ENCODE peak calls at places on chromosomes 16 and 17, in four cellular contexts. A is tibial artery, B is adrenal gland, Z is PC-3. Y is an unnamed sample. For H3K4me1, the result is how much of the 10 kb centered on the place peaks cover.

GRCh38 chr17:81261582-81262336 is 22.6 kb downstream of the NDUFAF8 start:
- DNase-seq in A (no peak), Z (no peak), B (no peak), Y (no peak)

GRCh38 chr16:87470332-87470731 is 22.5 kb downstream of the ZCCHC14 start:
- DNase-seq in A (no peak), B (no peak), Z (no peak), Y (no peak)

GRCh38 chr16:81514041-81514559 is 69.5 kb downstream of the CMIP start:
- DNase-seq in B (no peak), A (peak), Z (no peak), Y (no peak)

GRCh38 chr16:25691519-25692091 is at the start of gene HS3ST4:
- DNase-seq in Z (no peak), A (no peak), B (no peak), Y (peak)

GRCh38 chr17:2058521-2059124 is 3.7 kb downstream of the HIC1 start:
- DNase-seq in A (no peak), B (peak), Z (no peak), Y (peak)

GRCh38 chr16:64459821-64460220 is 662.0 kb downstream of the CDH11 start:
- DNase-seq in A (no peak), Z (no peak), B (peak), Y (peak)

GRCh38 chr16:48158296-48158695 is 2.5 kb upstream of the ABCC12 start:
- DNase-seq in Z (peak), B (no peak), A (no peak), Y (no peak)

GRCh38 chr16:4702466-4702808 is 9.1 kb downstream of the NUDT16L1 start:
- DNase-seq in B (no peak), Z (no peak), A (no peak), Y (no peak)

GRCh38 chr17:77451894-77452852 is 311.4 kb downstream of the SEC14L1 start:
- DNase-seq in Z (no peak), B (peak), A (peak), Y (peak)

GRCh38 chr17:82892869-82893565 is 53.2 kb upstream of the ZNF750 start:
- DNase-seq in B (no peak), A (no peak), Z (no peak), Y (no peak)

GRCh38 chr16:65426484-65426883 is 304.6 kb upstream of the CDH11 start:
- DNase-seq in A (no peak), Z (no peak), B (no peak), Y (no peak)

GRCh38 chr17:22090263-22090935 is 398.1 kb downstream of the KCNJ18 start:
- DNase-seq in A (no peak), Z (no peak), B (no peak), Y (no peak)

GRCh38 chr16:17847234-17847795 is 376.6 kb upstream of the XYLT1 start:
- DNase-seq in Z (no peak), A (no peak), B (no peak), Y (no peak)

GRCh38 chr17:39939588-39940419 is 12.3 kb downstream of the LRRC3C start:
- DNase-seq in B (no peak), A (no peak), Z (peak), Y (no peak)

GRCh38 chr16:78444-79145 is 570 bp downstream of the MPG start:
- DNase-seq in B (peak), A (peak), Z (peak), Y (peak)

GRCh38 chr16:69408451-69408850 is 16.0 kb upstream of the CYB5B start:
- DNase-seq in A (no peak), Z (no peak), B (no peak), Y (no peak)

GRCh38 chr17:76566988-76567431 is 18.6 kb downstream of the ST6GALNAC2 start:
- DNase-seq in B (no peak), A (no peak), Z (no peak), Y (no peak)

GRCh38 chr16:66364117-66364958 is 2.2 kb upstream of the CDH5 start:
- DNase-seq in B (peak), A (peak), Z (peak), Y (peak)

GRCh38 chr17:47324224-47325020 is 667 bp downstream of the EFCAB13 start:
- DNase-seq in B (peak), Z (peak), A (peak), Y (peak)

GRCh38 chr17:1989135-1989534 is 36.0 kb downstream of the RTN4RL1 start:
- DNase-seq in B (peak), Z (peak), A (peak), Y (no peak)

GRCh38 chr16:10941127-10941933 is 938 bp downstream of the DEXI start:
- DNase-seq in B (no peak), Z (peak), A (no peak), Y (no peak)

GRCh38 chr17:65099941-65100315 is 37.2 kb upstream of the RGS9 start:
- DNase-seq in A (no peak), Z (peak), B (peak), Y (peak)

GRCh38 chr17:30372755-30373154 is 6.0 kb upstream of the CPD start:
- DNase-seq in B (no peak), Z (peak), A (no peak), Y (no peak)

GRCh38 chr17:29155235-29155965 is 24.8 kb downstream of the MYO18A start:
- DNase-seq in Z (peak), A (no peak), B (peak), Y (peak)

GRCh38 chr16:81583893-81584705 is 139.5 kb downstream of the CMIP start:
- DNase-seq in Z (peak), A (no peak), B (peak), Y (peak)

GRCh38 chr16:50260206-50261159 is 5.9 kb upstream of the ADCY7 start:
- DNase-seq in B (no peak), Z (no peak), A (peak), Y (no peak)

GRCh38 chr17:75561927-75562603 is 25.5 kb upstream of the MYO15B start:
- DNase-seq in Z (peak), A (no peak), B (peak), Y (no peak)

GRCh38 chr17:44197107-44197506 is 2.6 kb downstream of the ATXN7L3 start:
- DNase-seq in Z (no peak), B (no peak), A (no peak), Y (no peak)

GRCh38 chr17:46788796-46789195 is 29.7 kb downstream of the WNT3 start:
- DNase-seq in B (no peak), A (no peak), Z (no peak), Y (no peak)

GRCh38 chr16:85235988-85236831 is 123.9 kb upstream of the CIBAR2 start:
- DNase-seq in A (peak), Z (no peak), B (peak), Y (no peak)

GRCh38 chr17:17859909-17860760 is 23.3 kb upstream of the SREBF1 start:
- DNase-seq in A (peak), B (peak), Z (peak), Y (peak)

GRCh38 chr17:17856386-17856785 is 19.6 kb upstream of the SREBF1 start:
- DNase-seq in B (no peak), A (no peak), Z (no peak), Y (no peak)

GRCh38 chr17:17855334-17855725 is 18.5 kb upstream of the SREBF1 start:
- DNase-seq in Z (no peak), A (no peak), B (no peak), Y (no peak)

GRCh38 chr17:17855976-17856375 is 19.2 kb upstream of the SREBF1 start:
- DNase-seq in Z (no peak), A (peak), B (peak), Y (no peak)

DNA sequence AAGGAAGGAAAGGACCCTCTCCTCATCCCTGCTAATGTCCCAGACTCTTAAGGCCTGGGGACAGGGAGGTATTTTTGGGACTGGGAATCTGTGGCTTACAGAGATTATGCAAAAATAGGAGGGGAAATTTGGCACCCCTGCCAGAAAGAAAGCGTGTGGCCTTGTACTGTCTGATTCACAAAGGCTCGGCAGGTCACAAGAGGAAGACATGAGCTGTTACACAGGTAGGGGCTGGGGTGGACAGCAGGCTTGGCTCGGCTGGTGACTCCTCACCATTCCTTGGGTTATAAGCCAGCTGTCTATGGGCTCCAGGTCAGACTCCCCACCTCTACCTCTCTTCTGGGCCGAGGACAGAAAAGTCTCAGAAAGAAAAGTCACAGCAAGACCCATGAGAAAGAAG is 20.7 kb upstream of the SREBF1 start:
- DNase-seq in Z (no peak), A (no peak), B (peak), Y (no peak)
- TF ChIP-seq CTCF in Z (no peak), A (no peak), B (no peak), Y (no peak)

DNA sequence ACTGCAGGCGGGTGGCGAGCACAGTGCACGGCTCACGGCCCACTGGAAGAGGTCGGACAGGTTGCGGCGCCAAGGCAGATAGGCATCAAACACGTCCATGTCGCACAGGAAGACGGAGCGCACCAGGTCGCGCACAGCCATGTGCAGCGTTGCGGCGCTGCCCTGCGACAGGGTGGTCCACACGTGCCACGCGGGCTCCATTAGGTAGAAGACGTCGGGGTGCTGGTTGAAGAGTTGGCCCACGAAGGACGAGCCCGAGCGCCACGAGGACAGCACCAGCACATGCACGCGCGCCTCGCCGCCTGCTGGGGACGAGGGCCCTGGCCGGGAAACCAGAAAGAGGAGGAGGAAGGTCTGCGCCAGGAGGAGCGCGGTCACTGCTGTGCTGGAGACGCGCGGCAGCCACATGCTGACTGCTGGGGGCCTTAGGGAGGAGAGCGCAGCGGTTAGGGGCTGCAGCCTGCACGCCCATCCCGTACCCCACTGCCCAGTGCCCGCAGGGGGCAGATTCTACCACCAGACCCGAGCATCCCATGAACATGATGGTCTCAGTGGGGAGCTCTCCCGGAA is 15.0 kb upstream of the TMEM170A start:
- DNase-seq in B (no peak), Z (no peak), A (no peak), Y (no peak)
- H3K4me1 ChIP-seq in B (under half), Z (under half), A (under half), Y (under half)

DNA sequence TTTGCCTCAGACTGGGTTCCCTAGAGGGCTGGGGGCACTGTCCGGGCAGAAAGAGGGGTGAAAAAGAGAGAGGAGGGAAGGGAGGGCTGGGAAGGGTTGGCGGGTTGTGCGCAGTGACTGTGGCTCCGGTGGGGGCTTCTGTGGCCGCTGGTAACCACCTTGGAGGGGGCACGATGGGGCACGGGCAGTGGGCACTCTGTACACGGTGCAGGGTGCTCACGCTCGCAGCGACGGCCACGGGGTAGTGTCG is 591 bp downstream of the PLLP start:
- DNase-seq in A (no peak), B (no peak), Z (no peak), Y (no peak)
- H3K27ac ChIP-seq in A (no peak), B (no peak), Z (no peak), Y (peak)

GRCh38 chr16:89358030-89359005 is 132.0 kb downstream of the ANKRD11 start:
- DNase-seq in A (no peak), Z (no peak), B (no peak), Y (no peak)

GRCh38 chr16:89357460-89357859 is 132.9 kb downstream of the ANKRD11 start:
- DNase-seq in A (no peak), B (peak), Z (no peak), Y (peak)

GRCh38 chr16:89355036-89355435 is 135.3 kb downstream of the ANKRD11 start:
- DNase-seq in B (no peak), Z (no peak), A (no peak), Y (no peak)

GRCh38 chr16:89355686-89356085 is 134.7 kb downstream of the ANKRD11 start:
- DNase-seq in Z (no peak), A (no peak), B (no peak), Y (no peak)

GRCh38 chr16:89357055-89357454 is 133.3 kb downstream of the ANKRD11 start:
- DNase-seq in Z (peak), A (no peak), B (no peak), Y (no peak)
- TF ChIP-seq CTCF in Z (peak), A (no peak), B (no peak), Y (no peak)

GRCh38 chr16:86344586-86344871 is 165.8 kb upstream of the FOXF1 start:
- DNase-seq in A (no peak), B (no peak), Z (no peak), Y (no peak)

GRCh38 chr16:86345521-86345920 is 164.8 kb upstream of the FOXF1 start:
- DNase-seq in Z (no peak), A (no peak), B (no peak), Y (no peak)

GRCh38 chr16:86343111-86343642 is 167.2 kb upstream of the FOXF1 start:
- DNase-seq in B (peak), A (peak), Z (no peak), Y (peak)

GRCh38 chr16:86344881-86345280 is 165.4 kb upstream of the FOXF1 start:
- DNase-seq in B (no peak), Z (no peak), A (no peak), Y (no peak)

DNA sequence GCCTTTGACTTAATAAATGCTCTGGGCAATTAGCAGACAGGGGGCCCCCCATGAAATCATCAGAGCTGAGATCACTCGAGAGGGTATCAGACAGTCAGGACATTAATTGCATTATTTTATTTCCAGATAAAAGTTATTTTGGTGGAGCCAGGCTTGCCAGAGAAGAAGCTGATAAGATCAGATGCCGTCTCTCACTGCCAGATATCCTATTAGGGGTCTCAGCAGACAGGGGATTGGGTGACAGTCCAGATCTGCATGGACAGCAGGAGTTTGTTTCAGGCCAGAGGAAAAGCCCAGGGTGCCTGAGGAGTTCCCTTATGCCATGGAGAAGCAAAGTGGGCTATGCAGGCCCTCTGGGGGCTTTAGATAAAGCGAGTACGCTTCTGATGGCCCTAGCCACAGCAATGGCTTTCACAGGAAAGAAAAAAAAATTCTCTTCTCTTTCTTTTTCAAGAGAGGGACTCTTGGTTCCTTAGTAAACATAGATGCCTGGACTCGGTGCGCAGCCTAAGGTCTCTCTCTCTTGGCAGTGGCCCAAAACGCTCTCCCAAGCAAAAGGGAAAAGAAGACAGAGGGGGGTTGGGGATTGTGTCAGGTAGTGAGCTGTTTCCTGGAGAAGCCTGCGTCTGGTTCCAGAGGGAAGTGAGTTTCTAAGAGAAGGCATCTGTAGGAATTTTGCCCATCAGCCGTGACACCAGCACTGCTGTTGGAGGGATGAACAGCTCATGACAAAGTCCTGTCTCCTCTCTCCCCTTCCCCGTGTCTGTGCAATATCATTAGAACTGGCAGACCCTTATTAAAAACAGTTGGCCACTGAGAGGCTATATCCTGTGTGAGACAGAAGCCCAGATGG is 166.4 kb upstream of the FOXF1 start:
- DNase-seq in A (no peak), Z (no peak), B (peak), Y (no peak)
- H3K4me1 ChIP-seq in A (under half), Z (under half), B (under half), Y (under half)